ENCODE peak calls at places on chromosomes 7 and 10, in seven cellular contexts. One of them, this sample, is unnamed.

GRCh38 chr10:131211556-131211955 is 100.0 kb downstream of the TCERG1L start:
- DNase-seq in SK-N-SH: peak; percentile 61
- DNase-seq in K562: no peak
- DNase-seq in transverse colon: no peak
- DNase-seq in suprapubic skin: no peak
- DNase-seq in A549: no peak
- DNase-seq in ovary: peak; percentile 1
- DNase-seq in this sample: peak; percentile 17

GRCh38 chr10:114180937-114181336 is 1.8 kb downstream of the TDRD1 start:
- DNase-seq in SK-N-SH: no peak
- DNase-seq in K562: no peak
- DNase-seq in transverse colon: no peak
- DNase-seq in suprapubic skin: no peak
- DNase-seq in A549: no peak
- DNase-seq in ovary: no peak
- DNase-seq in this sample: no peak

GRCh38 chr7:123220396-123220795 is 20.6 kb upstream of the SLC13A1 start:
- DNase-seq in SK-N-SH: no peak
- DNase-seq in K562: no peak
- DNase-seq in transverse colon: no peak
- DNase-seq in suprapubic skin: no peak
- DNase-seq in A549: no peak
- DNase-seq in ovary: no peak
- DNase-seq in this sample: no peak

GRCh38 chr7:120023494-120024167 is 249.3 kb upstream of the KCND2 start:
- DNase-seq in SK-N-SH: no peak
- DNase-seq in K562: no peak
- DNase-seq in transverse colon: no peak
- DNase-seq in suprapubic skin: no peak
- DNase-seq in A549: no peak
- DNase-seq in ovary: no peak
- DNase-seq in this sample: no peak

GRCh38 chr7:67870396-67870795 is 873.8 kb downstream of the TYW1 start:
- DNase-seq in SK-N-SH: peak; percentile 25
- DNase-seq in K562: no peak
- DNase-seq in transverse colon: no peak
- DNase-seq in suprapubic skin: no peak
- DNase-seq in A549: no peak
- DNase-seq in ovary: no peak
- DNase-seq in this sample: no peak

GRCh38 chr10:32139223-32140073 is 83.2 kb upstream of the KIF5B start:
- DNase-seq in SK-N-SH: peak; percentile 20
- DNase-seq in K562: peak; percentile 86
- DNase-seq in transverse colon: peak; percentile 86
- DNase-seq in suprapubic skin: peak; percentile 93
- DNase-seq in A549: peak; percentile 93
- DNase-seq in ovary: peak; percentile 58
- DNase-seq in this sample: peak; percentile 68

GRCh38 chr10:35540296-35541164 is 64.6 kb upstream of the GJD4 start:
- DNase-seq in SK-N-SH: no peak
- DNase-seq in K562: no peak
- DNase-seq in transverse colon: no peak
- DNase-seq in suprapubic skin: no peak
- DNase-seq in A549: no peak
- DNase-seq in ovary: no peak
- DNase-seq in this sample: no peak

GRCh38 chr7:121069346-121070100 is 81.0 kb downstream of the CPED1 start:
- DNase-seq in SK-N-SH: no peak
- DNase-seq in K562: no peak
- DNase-seq in transverse colon: no peak
- DNase-seq in suprapubic skin: no peak
- DNase-seq in A549: no peak
- DNase-seq in ovary: no peak
- DNase-seq in this sample: no peak

GRCh38 chr10:125633517-125633999 is 49.4 kb downstream of the TEX36 start:
- DNase-seq in SK-N-SH: no peak
- DNase-seq in K562: no peak
- DNase-seq in transverse colon: no peak
- DNase-seq in suprapubic skin: no peak
- DNase-seq in A549: no peak
- DNase-seq in ovary: no peak
- DNase-seq in this sample: no peak
- TF ChIP-seq EP300 in SK-N-SH: no peak
- TF ChIP-seq EP300 in K562: no peak
- TF ChIP-seq EP300 in transverse colon: no peak
- TF ChIP-seq EP300 in suprapubic skin: no peak
- TF ChIP-seq EP300 in A549: no peak
- TF ChIP-seq EP300 in ovary: no peak
- TF ChIP-seq EP300 in this sample: no peak

GRCh38 chr10:108578258-108578657 is 1345.1 kb downstream of the XPNPEP1 start:
- DNase-seq in SK-N-SH: no peak
- DNase-seq in K562: no peak
- DNase-seq in transverse colon: no peak
- DNase-seq in suprapubic skin: no peak
- DNase-seq in A549: no peak
- DNase-seq in ovary: no peak
- DNase-seq in this sample: no peak

DNA sequence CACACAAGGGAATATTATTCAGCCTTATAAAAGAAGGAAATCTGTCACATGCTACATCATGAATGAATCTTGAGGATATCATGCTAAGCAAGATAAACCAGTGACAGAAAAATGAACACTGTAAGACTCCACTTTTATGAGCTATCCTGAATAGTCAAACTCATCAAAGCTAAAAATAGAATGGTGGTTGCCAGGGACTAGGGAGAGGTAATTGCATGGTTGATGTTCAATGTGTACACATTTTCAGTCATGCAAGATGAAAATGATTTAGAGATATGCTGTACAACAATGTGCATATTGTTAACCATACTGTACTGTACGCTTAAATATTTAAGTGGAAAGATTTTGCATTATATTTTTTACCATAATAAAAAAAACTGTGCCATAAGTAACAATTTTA is 1349.1 kb downstream of the XPNPEP1 start:
- DNase-seq in SK-N-SH: no peak
- DNase-seq in K562: no peak
- DNase-seq in transverse colon: no peak
- DNase-seq in suprapubic skin: no peak
- DNase-seq in A549: no peak
- DNase-seq in ovary: no peak
- DNase-seq in this sample: no peak
- TF ChIP-seq EP300 in SK-N-SH: no peak
- TF ChIP-seq EP300 in K562: no peak
- TF ChIP-seq EP300 in transverse colon: no peak
- TF ChIP-seq EP300 in suprapubic skin: no peak
- TF ChIP-seq EP300 in A549: no peak
- TF ChIP-seq EP300 in ovary: no peak
- TF ChIP-seq EP300 in this sample: no peak

DNA sequence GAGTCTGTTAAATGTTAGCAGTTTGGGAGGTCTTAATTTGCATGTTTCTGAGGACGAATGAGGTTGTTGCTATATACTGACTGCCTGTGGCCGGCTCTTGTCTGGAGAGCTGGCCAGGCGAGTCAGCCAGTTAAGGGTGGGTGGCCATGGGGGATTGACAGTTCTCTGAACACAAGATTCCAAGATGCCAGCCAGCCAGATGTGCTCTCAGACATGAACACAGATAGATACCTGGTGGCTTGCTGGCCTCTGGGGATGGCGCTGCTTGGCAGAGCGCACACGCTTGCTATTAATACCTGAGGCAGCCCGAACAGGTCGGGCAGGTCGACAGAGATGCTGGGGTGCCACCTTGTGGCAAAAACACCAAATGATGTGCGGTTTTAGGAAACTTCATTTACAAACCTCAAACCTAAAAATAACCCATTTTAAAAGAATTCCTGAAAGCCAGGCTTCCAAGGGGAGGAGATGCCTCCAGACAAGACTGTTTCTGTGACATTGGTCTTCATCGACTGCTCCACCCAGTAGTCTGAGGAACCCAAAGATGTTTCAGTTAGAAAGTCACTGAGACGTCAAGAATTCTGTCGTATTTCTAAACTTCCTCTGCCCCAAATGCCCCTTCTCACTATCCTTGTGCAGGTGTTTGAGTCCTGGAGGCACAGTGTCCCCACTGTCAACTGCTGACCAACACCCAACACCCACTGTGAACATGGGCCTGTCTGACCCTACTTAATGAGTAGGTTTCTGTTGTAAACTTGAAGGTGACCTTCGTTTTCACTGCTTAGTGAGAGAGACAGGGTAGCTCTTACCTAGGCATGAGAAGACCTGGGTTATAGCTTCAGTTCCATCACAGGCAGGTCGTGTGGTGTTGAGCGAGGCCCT is 123.4 kb downstream of the NT5C2 start:
- DNase-seq in SK-N-SH: peak; percentile 77
- DNase-seq in K562: peak; percentile 46
- DNase-seq in transverse colon: peak; percentile 75
- DNase-seq in suprapubic skin: no peak
- DNase-seq in A549: peak; percentile 25
- DNase-seq in ovary: peak; percentile 71
- DNase-seq in this sample: peak; percentile 80
- TF ChIP-seq EP300 in SK-N-SH: no peak
- TF ChIP-seq EP300 in K562: no peak
- TF ChIP-seq EP300 in transverse colon: no peak
- TF ChIP-seq EP300 in suprapubic skin: no peak
- TF ChIP-seq EP300 in A549: no peak
- TF ChIP-seq EP300 in ovary: no peak
- TF ChIP-seq EP300 in this sample: no peak

GRCh38 chr10:97520520-97520919 is 21.8 kb downstream of the UBTD1 start:
- DNase-seq in SK-N-SH: no peak
- DNase-seq in K562: no peak
- DNase-seq in transverse colon: no peak
- DNase-seq in suprapubic skin: no peak
- DNase-seq in A549: no peak
- DNase-seq in ovary: no peak
- DNase-seq in this sample: no peak

GRCh38 chr10:97517096-97517750 is 18.5 kb downstream of the UBTD1 start:
- DNase-seq in SK-N-SH: no peak
- DNase-seq in K562: no peak
- DNase-seq in transverse colon: no peak
- DNase-seq in suprapubic skin: no peak
- DNase-seq in A549: no peak
- DNase-seq in ovary: no peak
- DNase-seq in this sample: no peak

GRCh38 chr10:97519342-97519741 is 20.6 kb downstream of the UBTD1 start:
- DNase-seq in SK-N-SH: no peak
- DNase-seq in K562: no peak
- DNase-seq in transverse colon: no peak
- DNase-seq in suprapubic skin: no peak
- DNase-seq in A549: no peak
- DNase-seq in ovary: no peak
- DNase-seq in this sample: no peak

GRCh38 chr10:97518601-97519043 is 19.9 kb downstream of the UBTD1 start:
- DNase-seq in SK-N-SH: no peak
- DNase-seq in K562: no peak
- DNase-seq in transverse colon: no peak
- DNase-seq in suprapubic skin: no peak
- DNase-seq in A549: no peak
- DNase-seq in ovary: no peak
- DNase-seq in this sample: no peak

GRCh38 chr10:97517778-97518561 is 19.2 kb downstream of the UBTD1 start:
- DNase-seq in SK-N-SH: peak; percentile 51
- DNase-seq in K562: no peak
- DNase-seq in transverse colon: no peak
- DNase-seq in suprapubic skin: no peak
- DNase-seq in A549: no peak
- DNase-seq in ovary: no peak
- DNase-seq in this sample: no peak
- TF ChIP-seq EP300 in SK-N-SH: no peak
- TF ChIP-seq EP300 in K562: no peak
- TF ChIP-seq EP300 in transverse colon: no peak
- TF ChIP-seq EP300 in suprapubic skin: no peak
- TF ChIP-seq EP300 in A549: no peak
- TF ChIP-seq EP300 in ovary: no peak
- TF ChIP-seq EP300 in this sample: no peak

GRCh38 chr10:47092822-47093221 is 181.6 kb downstream of the PTPN20 start:
- DNase-seq in SK-N-SH: no peak
- DNase-seq in K562: no peak
- DNase-seq in transverse colon: no peak
- DNase-seq in suprapubic skin: no peak
- DNase-seq in A549: no peak
- DNase-seq in ovary: no peak
- DNase-seq in this sample: no peak
- TF ChIP-seq EP300 in SK-N-SH: no peak
- TF ChIP-seq EP300 in K562: no peak
- TF ChIP-seq EP300 in transverse colon: no peak
- TF ChIP-seq EP300 in suprapubic skin: no peak
- TF ChIP-seq EP300 in A549: no peak
- TF ChIP-seq EP300 in ovary: no peak
- TF ChIP-seq EP300 in this sample: no peak